ENCODE peak calls at places on chromosome 22, in ten cellular contexts. C, Y, A, H, W, B, T, V, K and Q are unnamed samples.

GRCh38 chr22:31122532-31123291 is at the start of gene INPP5J:
- DNase-seq in C (peak; percentile 83), A (no peak), H (no peak), K (no peak), B (no peak), W (peak; percentile 45), T (no peak), Y (peak; percentile 64), V (peak; percentile 77), Q (peak; percentile 91)

GRCh38 chr22:47189056-47189916 is 426.8 kb downstream of the TBC1D22A start:
- DNase-seq in K (no peak), C (no peak), H (no peak), T (no peak), W (no peak), B (no peak), Y (no peak), A (no peak), V (no peak), Q (no peak)

GRCh38 chr22:43829448-43829821 is 17.3 kb upstream of the EFCAB6 start:
- DNase-seq in A (no peak), Y (no peak), T (no peak), W (no peak), B (no peak), C (no peak), H (no peak), V (peak; percentile 45), K (no peak), Q (no peak)

GRCh38 chr22:45923212-45923611 is 53.8 kb downstream of the WNT7B start:
- DNase-seq in K (no peak), T (no peak), V (no peak), A (no peak), B (no peak), C (no peak), W (no peak), Y (no peak), H (no peak), Q (no peak)

GRCh38 chr22:31530816-31531180 is 34.5 kb downstream of the SFI1 start:
- DNase-seq in V (no peak), C (no peak), T (no peak), K (no peak), B (no peak), A (no peak), H (no peak), Y (no peak), W (no peak), Q (no peak)

GRCh38 chr22:40449676-40450035 is 79.3 kb downstream of the SGSM3 start:
- DNase-seq in T (no peak), Y (no peak), V (no peak), K (no peak), W (peak; percentile 37), A (no peak), H (no peak), B (no peak), C (no peak), Q (no peak)

GRCh38 chr22:43343262-43343988 is at the start of gene SCUBE1:
- DNase-seq in B (peak; percentile 80), H (no peak), C (peak; percentile 76), T (peak; percentile 28), Y (peak; percentile 65), V (peak; percentile 88), A (no peak), W (no peak), K (peak; percentile 52), Q (peak; percentile 90)

GRCh38 chr22:37218771-37219411 is 6.6 kb upstream of the SSTR3 start:
- DNase-seq in H (no peak), V (no peak), W (no peak), Y (no peak), B (peak; percentile 80), A (peak; percentile 80), T (peak; percentile 83), C (no peak), K (peak; percentile 85), Q (no peak)

GRCh38 chr22:49962751-49963646 is 2.4 kb downstream of the PIM3 start:
- DNase-seq in Y (no peak), A (no peak), H (no peak), T (no peak), W (no peak), V (no peak), K (no peak), C (peak; percentile 59), B (peak; percentile 63), Q (no peak)

GRCh38 chr22:46587492-46588278 is 32.5 kb upstream of the GRAMD4 start:
- DNase-seq in B (no peak), C (peak; percentile 83), V (no peak), K (peak; percentile 50), H (no peak), T (peak; percentile 17), W (no peak), A (peak; percentile 85), Y (no peak), Q (no peak)

GRCh38 chr22:46777609-46777970 is 15.1 kb downstream of the TBC1D22A start:
- DNase-seq in Y (no peak), B (peak; percentile 76), T (peak; percentile 49), V (no peak), W (no peak), H (no peak), K (peak; percentile 61), C (no peak), A (no peak), Q (no peak)

GRCh38 chr22:21730535-21731308 is 4.9 kb downstream of the YPEL1 start:
- DNase-seq in Y (no peak), T (no peak), B (no peak), C (no peak), H (no peak), V (no peak), A (no peak), W (no peak), K (no peak), Q (no peak)

GRCh38 chr22:32378703-32379272 is 21.1 kb downstream of the RFPL3 start:
- DNase-seq in A (no peak), K (peak; percentile 40), V (no peak), C (peak; percentile 46), T (no peak), H (no peak), W (peak; percentile 29), Y (peak; percentile 68), B (no peak), Q (peak; percentile 77)

GRCh38 chr22:37674951-37675929 is at the start of gene LGALS1:
- DNase-seq in Y (peak; percentile 31), T (peak; percentile 58), B (peak; percentile 79), K (peak; percentile 89), C (peak; percentile 94), W (peak; percentile 97), V (peak; percentile 96), H (no peak), A (peak; percentile 80), Q (peak; percentile 59)

GRCh38 chr22:44996648-44997047 is 13.2 kb downstream of the PHF21B start:
- DNase-seq in A (no peak), H (no peak), B (no peak), V (no peak), K (no peak), Y (no peak), C (no peak), W (no peak), T (no peak), Q (no peak)

GRCh38 chr22:30572840-30573593 is 1.4 kb downstream of the GAL3ST1 start:
- DNase-seq in Y (peak; percentile 48), K (no peak), A (no peak), W (no peak), V (peak; percentile 23), H (no peak), T (no peak), C (peak; percentile 73), B (no peak), Q (peak; percentile 50)

GRCh38 chr22:49307071-49307830 is 520.4 kb downstream of the BRD1 start:
- DNase-seq in B (peak; percentile 51), W (no peak), C (no peak), K (no peak), T (no peak), Y (no peak), H (no peak), V (no peak), A (no peak), Q (no peak)

GRCh38 chr22:28560005-28560742 is 119.5 kb downstream of the TTC28 start:
- DNase-seq in W (peak; percentile 28), V (peak; percentile 19), Y (no peak), C (no peak), K (no peak), T (no peak), B (no peak), A (no peak), H (no peak), Q (no peak)